ENCODE peak calls at places on chromosomes 5 and 9, in six cellular contexts. P, Z, E, A, K and O are unnamed samples.

GRCh38 chr5:133861161-133861737 is 107.2 kb downstream of the C5orf15 start:
- DNase-seq in A (no peak), K (no peak), Z (no peak), P (no peak), E (no peak), O (no peak)

GRCh38 chr9:81397735-81398381 is 291.5 kb downstream of the TLE1 start:
- DNase-seq in K (no peak), E (no peak), P (no peak), Z (peak), A (no peak), O (no peak)

GRCh38 chr5:59164041-59164830 is 581.4 kb downstream of the RAB3C start:
- DNase-seq in A (no peak), Z (no peak), P (no peak), E (no peak), K (no peak), O (no peak)

GRCh38 chr9:6894135-6894534 is 136.4 kb downstream of the KDM4C start:
- DNase-seq in K (no peak), A (no peak), E (no peak), P (no peak), Z (no peak), O (no peak)

GRCh38 chr9:95103385-95104087 is 214.0 kb downstream of the FANCC start:
- DNase-seq in K (no peak), P (no peak), Z (no peak), E (no peak), A (peak), O (peak)

GRCh38 chr5:136123236-136123768 is 9.3 kb upstream of the SMAD5 start:
- DNase-seq in Z (no peak), E (no peak), A (no peak), P (no peak), K (no peak), O (no peak)

GRCh38 chr5:109487753-109488420 is 78.1 kb upstream of the PJA2 start:
- DNase-seq in Z (no peak), K (no peak), A (no peak), E (no peak), P (no peak), O (no peak)

GRCh38 chr9:69600314-69601047 is 71.7 kb downstream of the APBA1 start:
- DNase-seq in E (no peak), P (no peak), A (no peak), Z (no peak), K (no peak), O (no peak)

GRCh38 chr5:150523472-150524350 is 15.8 kb downstream of the NDST1 start:
- DNase-seq in Z (peak), E (no peak), P (peak), K (no peak), A (peak), O (peak)